ENCODE peak calls at places on chromosomes 7 and 10, in six cellular contexts. X is H7, T is upper lobe of right lung, M is epithelial cell of esophagus, F is cardiac fibroblast, V is Ammon's horn. J is an unnamed sample.

GRCh38 chr10:81498152-81498551 is 376.8 kb upstream of the NRG3 start:
- DNase-seq in M (no peak), X (no peak), T (no peak), F (no peak), V (no peak), J (no peak)

GRCh38 chr10:12241810-12242529 is 46.0 kb downstream of the CDC123 start:
- DNase-seq in F (peak), X (no peak), V (no peak), M (peak), T (no peak), J (no peak)

GRCh38 chr7:102874166-102874829 is 38.5 kb upstream of the LRRC17 start:
- DNase-seq in M (peak), T (no peak), X (no peak), V (no peak), F (peak), J (no peak)

GRCh38 chr10:28276384-28276783 is 26.5 kb downstream of the MPP7 start:
- DNase-seq in T (no peak), M (no peak), F (no peak), V (no peak), X (no peak), J (no peak)

GRCh38 chr10:338176-339037 is 203.2 kb downstream of the ZMYND11 start:
- DNase-seq in V (peak), M (peak), X (no peak), T (peak), F (peak), J (no peak)

GRCh38 chr10:62015994-62016393 is 114.5 kb downstream of the ARID5B start:
- DNase-seq in M (no peak), X (no peak), T (no peak), V (no peak), F (peak), J (no peak)

GRCh38 chr7:3194501-3195141 is 106.4 kb upstream of the SDK1 start:
- DNase-seq in X (peak), T (no peak), V (no peak), M (peak), F (peak), J (no peak)

GRCh38 chr7:44375926-44376342 is 50.5 kb upstream of the CAMK2B start:
- DNase-seq in T (no peak), V (no peak), M (no peak), F (no peak), X (peak), J (no peak)

GRCh38 chr7:80499350-80499955 is 12.4 kb downstream of the GNAT3 start:
- DNase-seq in F (peak), X (no peak), V (no peak), M (peak), T (no peak), J (no peak)

GRCh38 chr7:40990841-40991240 is 712.0 kb downstream of the INHBA start:
- DNase-seq in X (no peak), V (no peak), T (no peak), M (no peak), F (peak), J (no peak)

GRCh38 chr7:130473877-130474276 is 18.0 kb upstream of the MEST start:
- DNase-seq in M (no peak), V (no peak), T (no peak), F (no peak), X (no peak), J (no peak)

GRCh38 chr7:40194743-40195142 is 59.9 kb downstream of the SUGCT start:
- DNase-seq in F (peak), M (peak), T (no peak), V (no peak), X (no peak), J (no peak)

GRCh38 chr10:22345301-22346086 is at the start of gene SPAG6:
- DNase-seq in X (peak), F (no peak), V (peak), M (no peak), T (peak), J (no peak)

GRCh38 chr10:7579681-7580080 is 87.1 kb downstream of the ITIH5 start:
- DNase-seq in F (no peak), M (no peak), X (no peak), T (no peak), V (no peak), J (no peak)

GRCh38 chr10:112959207-112959838 is 9.3 kb downstream of the TCF7L2 start:
- DNase-seq in M (peak), V (no peak), F (peak), T (no peak), X (no peak), J (no peak)

GRCh38 chr7:5425507-5426225 is 2.0 kb upstream of the TNRC18 start:
- DNase-seq in T (peak), F (peak), M (peak), X (peak), V (peak), J (peak)

GRCh38 chr10:92756233-92757065 is 66.7 kb downstream of the HHEX start:
- DNase-seq in M (no peak), F (no peak), T (no peak), V (no peak), X (no peak), J (peak)